ENCODE peak calls at places on chromosomes 16 and 17, in five cellular contexts. One of them, this sample, is unnamed. For H3K9me3, the result is how much of the 10 kb centered on the place peaks cover.

GRCh38 chr16:84700518-84701277 is 898 bp downstream of the USP10 start:
- DNase-seq in Panc1: no peak
- DNase-seq in SK-N-SH: peak
- DNase-seq in stomach: no peak
- DNase-seq in spleen: no peak
- DNase-seq in this sample: no peak

GRCh38 chr17:42520540-42520951 is 15.5 kb upstream of the NAGLU start:
- DNase-seq in stomach: no peak
- DNase-seq in spleen: peak
- DNase-seq in SK-N-SH: no peak
- DNase-seq in Panc1: no peak
- DNase-seq in this sample: no peak

GRCh38 chr16:86834451-86835035 is 256.2 kb downstream of the FOXL1 start:
- DNase-seq in spleen: no peak
- DNase-seq in Panc1: peak
- DNase-seq in SK-N-SH: no peak
- DNase-seq in stomach: no peak
- DNase-seq in this sample: no peak

GRCh38 chr16:12833939-12834338 is 30.3 kb upstream of the CPPED1 start:
- DNase-seq in spleen: no peak
- DNase-seq in Panc1: no peak
- DNase-seq in stomach: no peak
- DNase-seq in SK-N-SH: peak
- DNase-seq in this sample: no peak

GRCh38 chr17:4850236-4850635 is 17.1 kb downstream of the MINK1 start:
- DNase-seq in Panc1: no peak
- DNase-seq in spleen: no peak
- DNase-seq in SK-N-SH: no peak
- DNase-seq in stomach: peak
- DNase-seq in this sample: no peak

GRCh38 chr17:7967751-7968150 is 34.7 kb upstream of the GUCY2D start:
- DNase-seq in spleen: no peak
- DNase-seq in Panc1: no peak
- DNase-seq in SK-N-SH: no peak
- DNase-seq in stomach: no peak
- DNase-seq in this sample: no peak

GRCh38 chr17:76567634-76568432 is 17.8 kb downstream of the ST6GALNAC2 start:
- DNase-seq in stomach: peak
- DNase-seq in Panc1: no peak
- DNase-seq in SK-N-SH: peak
- DNase-seq in spleen: peak
- DNase-seq in this sample: no peak

GRCh38 chr17:5758651-5759050 is 174.3 kb upstream of the NLRP1 start:
- DNase-seq in stomach: no peak
- DNase-seq in SK-N-SH: no peak
- DNase-seq in Panc1: no peak
- DNase-seq in spleen: no peak
- DNase-seq in this sample: no peak

GRCh38 chr17:9498490-9498889 is 77.1 kb downstream of the STX8 start:
- DNase-seq in SK-N-SH: no peak
- DNase-seq in spleen: no peak
- DNase-seq in stomach: no peak
- DNase-seq in Panc1: no peak
- DNase-seq in this sample: peak

GRCh38 chr16:71383054-71383773 is 24.7 kb downstream of the CALB2 start:
- DNase-seq in stomach: no peak
- DNase-seq in SK-N-SH: no peak
- DNase-seq in Panc1: no peak
- DNase-seq in spleen: no peak
- DNase-seq in this sample: no peak

GRCh38 chr16:79838860-79839259 is 238.3 kb upstream of the MAF start:
- DNase-seq in Panc1: no peak
- DNase-seq in spleen: no peak
- DNase-seq in stomach: no peak
- DNase-seq in SK-N-SH: peak
- DNase-seq in this sample: no peak

GRCh38 chr17:77738666-77739531 is 219.6 kb upstream of the TNRC6C start:
- DNase-seq in SK-N-SH: no peak
- DNase-seq in spleen: peak
- DNase-seq in stomach: peak
- DNase-seq in Panc1: no peak
- DNase-seq in this sample: no peak

GRCh38 chr17:64546716-64547115 is 39.9 kb downstream of the CEP95 start:
- DNase-seq in stomach: no peak
- DNase-seq in SK-N-SH: no peak
- DNase-seq in Panc1: no peak
- DNase-seq in spleen: no peak
- DNase-seq in this sample: no peak

GRCh38 chr17:12996941-12997340 is 20.9 kb downstream of the ELAC2 start:
- DNase-seq in stomach: no peak
- DNase-seq in Panc1: no peak
- DNase-seq in spleen: no peak
- DNase-seq in SK-N-SH: no peak
- DNase-seq in this sample: no peak

GRCh38 chr17:29140051-29140582 is 40.1 kb downstream of the MYO18A start:
- DNase-seq in spleen: peak
- DNase-seq in SK-N-SH: peak
- DNase-seq in stomach: peak
- DNase-seq in Panc1: no peak
- DNase-seq in this sample: peak

GRCh38 chr17:61503961-61504360 is 51.7 kb downstream of the TBX4 start:
- DNase-seq in spleen: no peak
- DNase-seq in stomach: no peak
- DNase-seq in SK-N-SH: no peak
- DNase-seq in Panc1: no peak
- DNase-seq in this sample: no peak

GRCh38 chr16:19029980-19030379 is 37.4 kb upstream of the COQ7 start:
- DNase-seq in spleen: no peak
- DNase-seq in Panc1: no peak
- DNase-seq in stomach: no peak
- DNase-seq in SK-N-SH: no peak
- DNase-seq in this sample: no peak

GRCh38 chr17:65557349-65558310 is 3.8 kb downstream of the AXIN2 start:
- DNase-seq in SK-N-SH: no peak
- DNase-seq in spleen: no peak
- DNase-seq in Panc1: no peak
- DNase-seq in stomach: no peak
- DNase-seq in this sample: no peak

GRCh38 chr16:68382296-68382718 is 66.0 kb downstream of the SMPD3 start:
- DNase-seq in stomach: peak
- DNase-seq in SK-N-SH: peak
- DNase-seq in Panc1: no peak
- DNase-seq in spleen: no peak
- DNase-seq in this sample: no peak

GRCh38 chr17:40718904-40719303 is 15.4 kb upstream of the KRT24 start:
- DNase-seq in Panc1: no peak
- DNase-seq in spleen: no peak
- DNase-seq in stomach: no peak
- DNase-seq in SK-N-SH: no peak
- DNase-seq in this sample: no peak

GRCh38 chr17:28141333-28141732 is 98.9 kb downstream of the NLK start:
- DNase-seq in SK-N-SH: no peak
- DNase-seq in Panc1: no peak
- DNase-seq in stomach: no peak
- DNase-seq in spleen: no peak
- DNase-seq in this sample: no peak

GRCh38 chr16:77212736-77213541 is 13.7 kb downstream of the SYCE1L start:
- DNase-seq in stomach: peak
- DNase-seq in SK-N-SH: peak
- DNase-seq in spleen: peak
- DNase-seq in Panc1: no peak
- DNase-seq in this sample: no peak

GRCh38 chr17:43399839-43400328 is 1.1 kb downstream of the ARL4D start:
- DNase-seq in SK-N-SH: no peak
- DNase-seq in stomach: no peak
- DNase-seq in spleen: no peak
- DNase-seq in Panc1: no peak
- DNase-seq in this sample: no peak

GRCh38 chr16:88773812-88774291 is 11.2 kb downstream of the PIEZO1 start:
- DNase-seq in Panc1: no peak
- DNase-seq in spleen: no peak
- DNase-seq in SK-N-SH: no peak
- DNase-seq in stomach: peak
- DNase-seq in this sample: no peak

GRCh38 chr17:11622468-11622867 is 24.2 kb downstream of the DNAH9 start:
- DNase-seq in Panc1: no peak
- DNase-seq in SK-N-SH: peak
- DNase-seq in spleen: no peak
- DNase-seq in stomach: no peak
- DNase-seq in this sample: no peak

DNA sequence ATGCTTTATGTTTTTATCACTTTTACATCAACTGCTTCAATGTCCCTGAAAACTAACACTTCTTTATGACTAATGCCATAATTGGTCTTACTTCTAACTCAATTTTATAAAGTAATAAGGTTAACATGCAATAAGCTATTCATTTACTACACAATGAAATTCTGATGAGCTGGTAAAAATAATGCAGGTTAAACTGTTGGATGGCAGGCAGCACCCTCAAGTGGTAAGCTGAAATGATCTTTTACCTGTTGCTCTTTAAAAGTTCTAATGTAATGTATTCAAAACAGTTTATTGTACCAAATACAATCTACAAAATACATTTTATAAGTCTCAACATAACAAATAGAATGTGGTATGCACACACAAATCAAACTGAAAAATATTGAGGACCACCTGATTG is 1280.3 kb downstream of the CDH8 start:
- DNase-seq in stomach: no peak
- DNase-seq in spleen: no peak
- DNase-seq in Panc1: no peak
- DNase-seq in SK-N-SH: no peak
- DNase-seq in this sample: no peak
- H3K9me3 ChIP-seq in stomach: under half
- H3K9me3 ChIP-seq in spleen: under half
- H3K9me3 ChIP-seq in Panc1: under half
- H3K9me3 ChIP-seq in SK-N-SH: under half
- H3K9me3 ChIP-seq in this sample: under half

GRCh38 chr16:73066321-73066926 is 18.5 kb upstream of the ZFHX3 start:
- DNase-seq in Panc1: no peak
- DNase-seq in spleen: no peak
- DNase-seq in stomach: no peak
- DNase-seq in SK-N-SH: no peak
- DNase-seq in this sample: no peak

GRCh38 chr16:73067671-73068545 is 20.0 kb upstream of the ZFHX3 start:
- DNase-seq in Panc1: no peak
- DNase-seq in SK-N-SH: no peak
- DNase-seq in stomach: no peak
- DNase-seq in spleen: no peak
- DNase-seq in this sample: no peak

GRCh38 chr16:73069581-73070262 is 21.8 kb upstream of the ZFHX3 start:
- DNase-seq in spleen: no peak
- DNase-seq in stomach: no peak
- DNase-seq in SK-N-SH: no peak
- DNase-seq in Panc1: no peak
- DNase-seq in this sample: no peak

GRCh38 chr16:73066927-73067670 is 19.2 kb upstream of the ZFHX3 start:
- DNase-seq in spleen: no peak
- DNase-seq in stomach: no peak
- DNase-seq in Panc1: no peak
- DNase-seq in SK-N-SH: no peak
- DNase-seq in this sample: no peak

DNA sequence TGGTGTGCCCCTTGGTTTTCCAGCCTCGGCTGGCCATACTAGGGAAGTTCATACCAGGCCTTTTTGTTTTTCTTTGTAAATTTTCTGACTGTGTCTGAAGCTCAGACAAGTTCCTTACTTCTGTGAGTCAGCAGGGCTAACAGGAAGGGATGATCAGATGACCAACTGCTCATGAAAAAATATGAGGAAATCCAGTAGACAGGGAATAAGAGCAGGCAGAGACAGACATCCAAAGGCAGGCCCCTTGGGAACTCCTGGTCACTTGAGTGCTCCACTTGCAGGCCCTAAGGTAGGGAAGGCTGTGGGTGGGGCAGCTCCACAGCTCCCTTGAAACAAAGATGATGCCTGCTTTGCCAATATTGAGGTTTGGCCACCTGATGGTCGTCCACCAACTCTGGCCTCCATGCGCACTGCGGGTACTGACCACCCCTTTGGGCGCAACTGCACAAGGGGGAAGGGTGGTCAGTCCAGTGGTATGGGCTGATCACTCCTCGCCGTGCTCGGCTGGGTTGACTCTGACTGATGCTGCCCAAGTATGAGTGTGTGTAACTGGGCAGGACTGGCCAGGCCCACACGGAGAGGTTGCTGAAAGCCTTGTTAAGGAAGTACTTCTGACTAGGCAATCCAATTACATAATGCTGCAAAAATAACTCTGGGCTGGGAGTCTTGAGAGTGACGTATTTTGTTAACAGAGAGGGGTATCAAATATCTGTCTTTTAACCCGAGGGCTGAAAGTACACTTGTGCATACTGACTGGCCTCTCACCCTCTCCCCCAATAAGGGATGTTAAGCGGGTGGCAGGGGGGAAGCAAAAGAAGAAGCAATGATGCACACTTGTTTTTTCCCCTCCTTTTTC is 20.8 kb upstream of the ZFHX3 start:
- DNase-seq in Panc1: no peak
- DNase-seq in stomach: no peak
- DNase-seq in SK-N-SH: no peak
- DNase-seq in spleen: no peak
- DNase-seq in this sample: no peak
- H3K27ac ChIP-seq in Panc1: no peak
- H3K27ac ChIP-seq in stomach: peak
- H3K27ac ChIP-seq in SK-N-SH: peak
- H3K27ac ChIP-seq in spleen: no peak
- H3K27ac ChIP-seq in this sample: peak

DNA sequence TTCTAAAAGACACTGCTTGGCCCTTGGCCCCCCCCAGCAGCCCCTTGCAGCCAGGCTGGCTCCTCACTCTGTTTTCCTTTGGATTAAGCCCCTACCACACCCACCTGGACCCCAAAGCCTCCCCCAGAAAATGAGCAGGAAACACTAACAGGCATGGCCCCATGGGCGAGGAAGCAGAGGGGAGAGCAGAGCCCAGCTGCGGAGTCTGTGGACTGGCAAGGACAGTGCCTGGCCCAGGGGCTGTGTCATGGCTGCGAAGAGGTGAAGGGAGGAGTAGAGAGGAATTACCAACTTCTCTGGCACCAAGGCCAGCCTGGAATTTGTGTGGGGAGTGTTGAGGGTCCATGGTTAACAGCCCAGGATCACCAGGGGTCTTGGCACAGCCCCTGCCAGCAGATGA is 47.4 kb downstream of the MRC2 start:
- DNase-seq in stomach: no peak
- DNase-seq in Panc1: no peak
- DNase-seq in spleen: no peak
- DNase-seq in SK-N-SH: no peak
- DNase-seq in this sample: no peak
- TF ChIP-seq POLR2AphosphoS5 in stomach: no peak
- TF ChIP-seq POLR2AphosphoS5 in Panc1: no peak
- TF ChIP-seq POLR2AphosphoS5 in spleen: no peak
- TF ChIP-seq POLR2AphosphoS5 in SK-N-SH: no peak
- TF ChIP-seq POLR2AphosphoS5 in this sample: no peak

DNA sequence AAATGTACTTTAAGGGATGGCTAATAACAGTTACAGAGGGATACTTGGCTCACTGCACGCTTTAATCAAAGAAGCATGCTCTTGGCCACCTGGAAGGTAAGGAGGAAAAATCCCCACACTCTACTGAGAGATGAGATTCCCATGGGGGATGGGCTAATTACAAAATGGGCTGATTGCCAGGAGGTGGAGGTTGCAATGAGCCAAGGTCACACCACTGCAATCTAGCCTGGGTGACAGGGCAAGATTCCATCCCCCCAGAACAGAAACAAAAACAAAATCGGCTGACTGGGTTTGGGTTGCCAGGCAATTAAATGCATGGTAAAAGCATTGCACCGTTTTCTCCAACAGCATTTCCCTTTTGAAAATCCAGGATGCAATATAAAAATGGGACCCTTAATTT is 18.0 kb downstream of the N4BP1 start:
- DNase-seq in Panc1: no peak
- DNase-seq in spleen: no peak
- DNase-seq in SK-N-SH: no peak
- DNase-seq in stomach: no peak
- DNase-seq in this sample: no peak
- H3K9me3 ChIP-seq in Panc1: under half
- H3K9me3 ChIP-seq in spleen: under half
- H3K9me3 ChIP-seq in SK-N-SH: under half
- H3K9me3 ChIP-seq in stomach: under half
- H3K9me3 ChIP-seq in this sample: under half